ENCODE peak calls at places on chromosomes 16 and 17, in four cellular contexts. Q is CD8-positive, alpha-beta T cell; Z is T-helper 17 cell; S is activated T-cell treated with anti-CD3 and anti-CD28 coated beads, Interleukin-2, amount 50 U/mL, for 4 hours. I is an unnamed sample.

GRCh38 chr16:89645122-89645521 is 12.4 kb downstream of the CHMP1A start:
- ATAC-seq in Q (no peak), Z (no peak), S (no peak), I (no peak)

GRCh38 chr16:63008688-63009087 is 972.5 kb upstream of the CDH8 start:
- ATAC-seq in Q (no peak), Z (no peak), S (no peak), I (no peak)

GRCh38 chr17:4340914-4341615 is 25.4 kb downstream of the UBE2G1 start:
- ATAC-seq in Q (no peak), Z (no peak), S (no peak), I (no peak)

GRCh38 chr17:50817142-50817751 is 18.1 kb upstream of the WFIKKN2 start:
- ATAC-seq in Q (peak; percentile 52), Z (peak; percentile 80), S (peak; percentile 76), I (peak; percentile 41)

GRCh38 chr16:70520612-70521297 is 2.6 kb downstream of the COG4 start:
- ATAC-seq in Q (peak; percentile 13), Z (peak; percentile 54), S (peak; percentile 42), I (no peak)

GRCh38 chr17:65423346-65424140 is 137.9 kb downstream of the AXIN2 start:
- ATAC-seq in Q (no peak), Z (no peak), S (no peak), I (no peak)

GRCh38 chr16:89323120-89323960 is 105.8 kb downstream of the ZNF778 start:
- ATAC-seq in Q (no peak), Z (no peak), S (no peak), I (no peak)

GRCh38 chr17:77840156-77840555 is 118.3 kb upstream of the TNRC6C start:
- ATAC-seq in Q (no peak), Z (no peak), S (no peak), I (no peak)

GRCh38 chr16:57432989-57433388 is 14.2 kb downstream of the CIAPIN1 start:
- ATAC-seq in Q (peak; percentile 44), Z (no peak), S (no peak), I (no peak)

GRCh38 chr16:23379707-23380106 is 73.3 kb downstream of the COG7 start:
- ATAC-seq in Q (no peak), Z (no peak), S (no peak), I (no peak)

GRCh38 chr17:55527520-55528118 is 16.4 kb upstream of the SMIM36 start:
- ATAC-seq in Q (no peak), Z (no peak), S (no peak), I (peak; percentile 41)

GRCh38 chr16:75095204-75095621 is 21.4 kb downstream of the LDHD start:
- ATAC-seq in Q (no peak), Z (no peak), S (no peak), I (no peak)

GRCh38 chr16:1494129-1494640 is 1.0 kb downstream of the TELO2 start:
- ATAC-seq in Q (no peak), Z (no peak), S (no peak), I (peak; percentile 54)

GRCh38 chr17:75065562-75066151 is 18.6 kb downstream of the KCTD2 start:
- ATAC-seq in Q (no peak), Z (no peak), S (peak; percentile 67), I (no peak)

GRCh38 chr16:13612623-13613022 is 307.3 kb upstream of the ERCC4 start:
- ATAC-seq in Q (no peak), Z (no peak), S (no peak), I (no peak)

GRCh38 chr17:73138541-73139138 is 26.2 kb upstream of the SSTR2 start:
- ATAC-seq in Q (no peak), Z (no peak), S (no peak), I (no peak)

GRCh38 chr17:3986270-3986938 is 22.2 kb upstream of the ATP2A3 start:
- ATAC-seq in Q (no peak), Z (no peak), S (no peak), I (no peak)

GRCh38 chr17:55453836-55454557 is 32.4 kb upstream of the MMD start:
- ATAC-seq in Q (no peak), Z (no peak), S (no peak), I (no peak)

GRCh38 chr17:74373838-74374606 is 6.7 kb downstream of the GPR142 start:
- ATAC-seq in Q (no peak), Z (no peak), S (no peak), I (no peak)

GRCh38 chr17:82898976-82899514 is 59.2 kb upstream of the ZNF750 start:
- ATAC-seq in Q (no peak), Z (no peak), S (no peak), I (no peak)

GRCh38 chr16:86764551-86764950 is 186.2 kb downstream of the FOXL1 start:
- ATAC-seq in Q (no peak), Z (no peak), S (no peak), I (no peak)

GRCh38 chr16:57818377-57819055 is 16.2 kb upstream of the KIFC3 start:
- ATAC-seq in Q (no peak), Z (no peak), S (no peak), I (no peak)

GRCh38 chr16:69522732-69523404 is 42.9 kb upstream of the NFAT5 start:
- ATAC-seq in Q (no peak), Z (no peak), S (no peak), I (no peak)

GRCh38 chr16:23482778-23483177 is 27.5 kb downstream of the GGA2 start:
- ATAC-seq in Q (peak; percentile 83), Z (no peak), S (no peak), I (no peak)

I was measured in gastroesophageal sphincter.